ENCODE peak calls at places on chromosome 7, in ten cellular contexts. One of them, this sample, is unnamed.

GRCh38 chr7:142478479-142479220 is 220.8 kb upstream of the PRSS58 start:
- DNase-seq in cardiac fibroblast: peak
- DNase-seq in OCI-M1: peak
- DNase-seq in stimulated activated naive CD4-positive, alpha-beta T cell: no peak
- DNase-seq in ureter: no peak
- DNase-seq in NCI-H2029: no peak
- DNase-seq in activated CD8-positive, alpha-beta memory T cell treated with anti-CD3 and anti-CD28 coated beads, Interleukin-2, amount 10 ng/mL, durations not matched to agents 7 days and 5 days: peak
- DNase-seq in stimulated activated CD4-positive, alpha-beta T cell treated with anti-CD3 and anti-CD28 coated beads, Interleukin-12 subunit alpha, Interleukin-12 subunit beta, amount 100 ng/mL, for 48 hours: no peak
- DNase-seq in T1000: no peak
- DNase-seq in non-pigmented ciliary epithelial cell: no peak
- DNase-seq in this sample: no peak

GRCh38 chr7:41148521-41148951 is 554.4 kb downstream of the INHBA start:
- DNase-seq in NCI-H2029: peak
- DNase-seq in cardiac fibroblast: peak
- DNase-seq in activated CD8-positive, alpha-beta memory T cell treated with anti-CD3 and anti-CD28 coated beads, Interleukin-2, amount 10 ng/mL, durations not matched to agents 7 days and 5 days: no peak
- DNase-seq in stimulated activated CD4-positive, alpha-beta T cell treated with anti-CD3 and anti-CD28 coated beads, Interleukin-12 subunit alpha, Interleukin-12 subunit beta, amount 100 ng/mL, for 48 hours: no peak
- DNase-seq in OCI-M1: no peak
- DNase-seq in non-pigmented ciliary epithelial cell: peak
- DNase-seq in ureter: no peak
- DNase-seq in stimulated activated naive CD4-positive, alpha-beta T cell: no peak
- DNase-seq in T1000: no peak
- DNase-seq in this sample: no peak

GRCh38 chr7:44046321-44047061 is 2.0 kb downstream of the DBNL start:
- DNase-seq in NCI-H2029: no peak
- DNase-seq in cardiac fibroblast: no peak
- DNase-seq in stimulated activated CD4-positive, alpha-beta T cell treated with anti-CD3 and anti-CD28 coated beads, Interleukin-12 subunit alpha, Interleukin-12 subunit beta, amount 100 ng/mL, for 48 hours: no peak
- DNase-seq in stimulated activated naive CD4-positive, alpha-beta T cell: no peak
- DNase-seq in T1000: no peak
- DNase-seq in activated CD8-positive, alpha-beta memory T cell treated with anti-CD3 and anti-CD28 coated beads, Interleukin-2, amount 10 ng/mL, durations not matched to agents 7 days and 5 days: peak
- DNase-seq in OCI-M1: no peak
- DNase-seq in non-pigmented ciliary epithelial cell: no peak
- DNase-seq in ureter: peak
- DNase-seq in this sample: no peak

GRCh38 chr7:71220210-71220695 is 88.3 kb downstream of the GALNT17 start:
- DNase-seq in cardiac fibroblast: no peak
- DNase-seq in OCI-M1: no peak
- DNase-seq in stimulated activated CD4-positive, alpha-beta T cell treated with anti-CD3 and anti-CD28 coated beads, Interleukin-12 subunit alpha, Interleukin-12 subunit beta, amount 100 ng/mL, for 48 hours: no peak
- DNase-seq in NCI-H2029: no peak
- DNase-seq in ureter: no peak
- DNase-seq in activated CD8-positive, alpha-beta memory T cell treated with anti-CD3 and anti-CD28 coated beads, Interleukin-2, amount 10 ng/mL, durations not matched to agents 7 days and 5 days: no peak
- DNase-seq in non-pigmented ciliary epithelial cell: no peak
- DNase-seq in stimulated activated naive CD4-positive, alpha-beta T cell: no peak
- DNase-seq in T1000: no peak
- DNase-seq in this sample: no peak

GRCh38 chr7:142868188-142868811 is 13.4 kb downstream of the EPHB6 start:
- DNase-seq in stimulated activated CD4-positive, alpha-beta T cell treated with anti-CD3 and anti-CD28 coated beads, Interleukin-12 subunit alpha, Interleukin-12 subunit beta, amount 100 ng/mL, for 48 hours: no peak
- DNase-seq in activated CD8-positive, alpha-beta memory T cell treated with anti-CD3 and anti-CD28 coated beads, Interleukin-2, amount 10 ng/mL, durations not matched to agents 7 days and 5 days: peak
- DNase-seq in stimulated activated naive CD4-positive, alpha-beta T cell: no peak
- DNase-seq in OCI-M1: no peak
- DNase-seq in non-pigmented ciliary epithelial cell: no peak
- DNase-seq in NCI-H2029: no peak
- DNase-seq in cardiac fibroblast: no peak
- DNase-seq in T1000: no peak
- DNase-seq in ureter: peak
- DNase-seq in this sample: no peak

GRCh38 chr7:2195403-2196246 is 37.1 kb downstream of the MAD1L1 start:
- DNase-seq in cardiac fibroblast: no peak
- DNase-seq in T1000: no peak
- DNase-seq in stimulated activated naive CD4-positive, alpha-beta T cell: no peak
- DNase-seq in ureter: no peak
- DNase-seq in OCI-M1: no peak
- DNase-seq in stimulated activated CD4-positive, alpha-beta T cell treated with anti-CD3 and anti-CD28 coated beads, Interleukin-12 subunit alpha, Interleukin-12 subunit beta, amount 100 ng/mL, for 48 hours: no peak
- DNase-seq in NCI-H2029: peak
- DNase-seq in activated CD8-positive, alpha-beta memory T cell treated with anti-CD3 and anti-CD28 coated beads, Interleukin-2, amount 10 ng/mL, durations not matched to agents 7 days and 5 days: no peak
- DNase-seq in non-pigmented ciliary epithelial cell: no peak
- DNase-seq in this sample: no peak

GRCh38 chr7:110591341-110591740 is 499.6 kb upstream of the LRRN3 start:
- DNase-seq in cardiac fibroblast: no peak
- DNase-seq in T1000: no peak
- DNase-seq in stimulated activated naive CD4-positive, alpha-beta T cell: no peak
- DNase-seq in activated CD8-positive, alpha-beta memory T cell treated with anti-CD3 and anti-CD28 coated beads, Interleukin-2, amount 10 ng/mL, durations not matched to agents 7 days and 5 days: no peak
- DNase-seq in stimulated activated CD4-positive, alpha-beta T cell treated with anti-CD3 and anti-CD28 coated beads, Interleukin-12 subunit alpha, Interleukin-12 subunit beta, amount 100 ng/mL, for 48 hours: no peak
- DNase-seq in non-pigmented ciliary epithelial cell: peak
- DNase-seq in NCI-H2029: no peak
- DNase-seq in ureter: no peak
- DNase-seq in OCI-M1: no peak
- DNase-seq in this sample: no peak

GRCh38 chr7:94173436-94173835 is 169.3 kb upstream of the BET1 start:
- DNase-seq in stimulated activated CD4-positive, alpha-beta T cell treated with anti-CD3 and anti-CD28 coated beads, Interleukin-12 subunit alpha, Interleukin-12 subunit beta, amount 100 ng/mL, for 48 hours: no peak
- DNase-seq in T1000: no peak
- DNase-seq in stimulated activated naive CD4-positive, alpha-beta T cell: no peak
- DNase-seq in activated CD8-positive, alpha-beta memory T cell treated with anti-CD3 and anti-CD28 coated beads, Interleukin-2, amount 10 ng/mL, durations not matched to agents 7 days and 5 days: no peak
- DNase-seq in non-pigmented ciliary epithelial cell: no peak
- DNase-seq in ureter: no peak
- DNase-seq in OCI-M1: no peak
- DNase-seq in cardiac fibroblast: no peak
- DNase-seq in NCI-H2029: no peak
- DNase-seq in this sample: no peak

GRCh38 chr7:42843209-42843800 is 68.6 kb downstream of the C7orf25 start:
- DNase-seq in non-pigmented ciliary epithelial cell: peak
- DNase-seq in stimulated activated CD4-positive, alpha-beta T cell treated with anti-CD3 and anti-CD28 coated beads, Interleukin-12 subunit alpha, Interleukin-12 subunit beta, amount 100 ng/mL, for 48 hours: no peak
- DNase-seq in stimulated activated naive CD4-positive, alpha-beta T cell: no peak
- DNase-seq in OCI-M1: peak
- DNase-seq in T1000: no peak
- DNase-seq in ureter: no peak
- DNase-seq in cardiac fibroblast: peak
- DNase-seq in activated CD8-positive, alpha-beta memory T cell treated with anti-CD3 and anti-CD28 coated beads, Interleukin-2, amount 10 ng/mL, durations not matched to agents 7 days and 5 days: no peak
- DNase-seq in NCI-H2029: no peak
- DNase-seq in this sample: peak

GRCh38 chr7:98209166-98209920 is 1.9 kb upstream of the BHLHA15 start:
- DNase-seq in OCI-M1: no peak
- DNase-seq in NCI-H2029: no peak
- DNase-seq in non-pigmented ciliary epithelial cell: no peak
- DNase-seq in stimulated activated naive CD4-positive, alpha-beta T cell: no peak
- DNase-seq in cardiac fibroblast: no peak
- DNase-seq in T1000: no peak
- DNase-seq in stimulated activated CD4-positive, alpha-beta T cell treated with anti-CD3 and anti-CD28 coated beads, Interleukin-12 subunit alpha, Interleukin-12 subunit beta, amount 100 ng/mL, for 48 hours: no peak
- DNase-seq in ureter: peak
- DNase-seq in activated CD8-positive, alpha-beta memory T cell treated with anti-CD3 and anti-CD28 coated beads, Interleukin-2, amount 10 ng/mL, durations not matched to agents 7 days and 5 days: no peak
- DNase-seq in this sample: no peak

GRCh38 chr7:148587076-148587475 is 3.5 kb upstream of the C7orf33 start:
- DNase-seq in ureter: no peak
- DNase-seq in NCI-H2029: no peak
- DNase-seq in stimulated activated naive CD4-positive, alpha-beta T cell: no peak
- DNase-seq in OCI-M1: no peak
- DNase-seq in activated CD8-positive, alpha-beta memory T cell treated with anti-CD3 and anti-CD28 coated beads, Interleukin-2, amount 10 ng/mL, durations not matched to agents 7 days and 5 days: no peak
- DNase-seq in cardiac fibroblast: no peak
- DNase-seq in stimulated activated CD4-positive, alpha-beta T cell treated with anti-CD3 and anti-CD28 coated beads, Interleukin-12 subunit alpha, Interleukin-12 subunit beta, amount 100 ng/mL, for 48 hours: no peak
- DNase-seq in non-pigmented ciliary epithelial cell: no peak
- DNase-seq in T1000: no peak
- DNase-seq in this sample: no peak

GRCh38 chr7:132102942-132103341 is 473.3 kb downstream of the PLXNA4 start:
- DNase-seq in non-pigmented ciliary epithelial cell: no peak
- DNase-seq in stimulated activated CD4-positive, alpha-beta T cell treated with anti-CD3 and anti-CD28 coated beads, Interleukin-12 subunit alpha, Interleukin-12 subunit beta, amount 100 ng/mL, for 48 hours: no peak
- DNase-seq in T1000: no peak
- DNase-seq in cardiac fibroblast: no peak
- DNase-seq in activated CD8-positive, alpha-beta memory T cell treated with anti-CD3 and anti-CD28 coated beads, Interleukin-2, amount 10 ng/mL, durations not matched to agents 7 days and 5 days: no peak
- DNase-seq in OCI-M1: no peak
- DNase-seq in NCI-H2029: no peak
- DNase-seq in stimulated activated naive CD4-positive, alpha-beta T cell: no peak
- DNase-seq in ureter: no peak
- DNase-seq in this sample: no peak

GRCh38 chr7:53768191-53768590 is 732.8 kb downstream of the POM121L12 start:
- DNase-seq in NCI-H2029: no peak
- DNase-seq in stimulated activated naive CD4-positive, alpha-beta T cell: no peak
- DNase-seq in non-pigmented ciliary epithelial cell: no peak
- DNase-seq in cardiac fibroblast: no peak
- DNase-seq in OCI-M1: no peak
- DNase-seq in stimulated activated CD4-positive, alpha-beta T cell treated with anti-CD3 and anti-CD28 coated beads, Interleukin-12 subunit alpha, Interleukin-12 subunit beta, amount 100 ng/mL, for 48 hours: no peak
- DNase-seq in T1000: no peak
- DNase-seq in activated CD8-positive, alpha-beta memory T cell treated with anti-CD3 and anti-CD28 coated beads, Interleukin-2, amount 10 ng/mL, durations not matched to agents 7 days and 5 days: no peak
- DNase-seq in ureter: no peak
- DNase-seq in this sample: no peak

GRCh38 chr7:68244411-68244810 is 1247.8 kb downstream of the TYW1 start:
- DNase-seq in cardiac fibroblast: no peak
- DNase-seq in OCI-M1: no peak
- DNase-seq in NCI-H2029: no peak
- DNase-seq in ureter: no peak
- DNase-seq in stimulated activated CD4-positive, alpha-beta T cell treated with anti-CD3 and anti-CD28 coated beads, Interleukin-12 subunit alpha, Interleukin-12 subunit beta, amount 100 ng/mL, for 48 hours: no peak
- DNase-seq in stimulated activated naive CD4-positive, alpha-beta T cell: no peak
- DNase-seq in T1000: no peak
- DNase-seq in non-pigmented ciliary epithelial cell: no peak
- DNase-seq in activated CD8-positive, alpha-beta memory T cell treated with anti-CD3 and anti-CD28 coated beads, Interleukin-2, amount 10 ng/mL, durations not matched to agents 7 days and 5 days: no peak
- DNase-seq in this sample: no peak

GRCh38 chr7:158887594-158887993 is 31.2 kb downstream of the DYNC2I1 start:
- DNase-seq in non-pigmented ciliary epithelial cell: no peak
- DNase-seq in stimulated activated CD4-positive, alpha-beta T cell treated with anti-CD3 and anti-CD28 coated beads, Interleukin-12 subunit alpha, Interleukin-12 subunit beta, amount 100 ng/mL, for 48 hours: no peak
- DNase-seq in activated CD8-positive, alpha-beta memory T cell treated with anti-CD3 and anti-CD28 coated beads, Interleukin-2, amount 10 ng/mL, durations not matched to agents 7 days and 5 days: no peak
- DNase-seq in ureter: no peak
- DNase-seq in T1000: no peak
- DNase-seq in OCI-M1: no peak
- DNase-seq in stimulated activated naive CD4-positive, alpha-beta T cell: no peak
- DNase-seq in cardiac fibroblast: no peak
- DNase-seq in NCI-H2029: no peak
- DNase-seq in this sample: no peak

GRCh38 chr7:71254751-71255150 is 122.8 kb downstream of the GALNT17 start:
- DNase-seq in stimulated activated naive CD4-positive, alpha-beta T cell: no peak
- DNase-seq in ureter: no peak
- DNase-seq in non-pigmented ciliary epithelial cell: no peak
- DNase-seq in NCI-H2029: no peak
- DNase-seq in OCI-M1: no peak
- DNase-seq in cardiac fibroblast: no peak
- DNase-seq in T1000: no peak
- DNase-seq in stimulated activated CD4-positive, alpha-beta T cell treated with anti-CD3 and anti-CD28 coated beads, Interleukin-12 subunit alpha, Interleukin-12 subunit beta, amount 100 ng/mL, for 48 hours: no peak
- DNase-seq in activated CD8-positive, alpha-beta memory T cell treated with anti-CD3 and anti-CD28 coated beads, Interleukin-2, amount 10 ng/mL, durations not matched to agents 7 days and 5 days: no peak
- DNase-seq in this sample: no peak

GRCh38 chr7:35257251-35258124 is 3.6 kb upstream of the TBX20 start:
- DNase-seq in stimulated activated CD4-positive, alpha-beta T cell treated with anti-CD3 and anti-CD28 coated beads, Interleukin-12 subunit alpha, Interleukin-12 subunit beta, amount 100 ng/mL, for 48 hours: no peak
- DNase-seq in activated CD8-positive, alpha-beta memory T cell treated with anti-CD3 and anti-CD28 coated beads, Interleukin-2, amount 10 ng/mL, durations not matched to agents 7 days and 5 days: no peak
- DNase-seq in OCI-M1: no peak
- DNase-seq in non-pigmented ciliary epithelial cell: no peak
- DNase-seq in ureter: no peak
- DNase-seq in cardiac fibroblast: peak
- DNase-seq in T1000: no peak
- DNase-seq in NCI-H2029: no peak
- DNase-seq in stimulated activated naive CD4-positive, alpha-beta T cell: no peak
- DNase-seq in this sample: no peak

GRCh38 chr7:100191775-100192174 is 14.1 kb downstream of the STAG3 start:
- DNase-seq in ureter: no peak
- DNase-seq in OCI-M1: peak
- DNase-seq in stimulated activated naive CD4-positive, alpha-beta T cell: peak
- DNase-seq in non-pigmented ciliary epithelial cell: peak
- DNase-seq in stimulated activated CD4-positive, alpha-beta T cell treated with anti-CD3 and anti-CD28 coated beads, Interleukin-12 subunit alpha, Interleukin-12 subunit beta, amount 100 ng/mL, for 48 hours: no peak
- DNase-seq in NCI-H2029: no peak
- DNase-seq in cardiac fibroblast: peak
- DNase-seq in activated CD8-positive, alpha-beta memory T cell treated with anti-CD3 and anti-CD28 coated beads, Interleukin-2, amount 10 ng/mL, durations not matched to agents 7 days and 5 days: no peak
- DNase-seq in T1000: no peak
- DNase-seq in this sample: no peak

GRCh38 chr7:130903358-130903974 is 169.5 kb upstream of the KLF14 start:
- DNase-seq in cardiac fibroblast: peak
- DNase-seq in OCI-M1: no peak
- DNase-seq in stimulated activated naive CD4-positive, alpha-beta T cell: no peak
- DNase-seq in NCI-H2029: no peak
- DNase-seq in activated CD8-positive, alpha-beta memory T cell treated with anti-CD3 and anti-CD28 coated beads, Interleukin-2, amount 10 ng/mL, durations not matched to agents 7 days and 5 days: no peak
- DNase-seq in stimulated activated CD4-positive, alpha-beta T cell treated with anti-CD3 and anti-CD28 coated beads, Interleukin-12 subunit alpha, Interleukin-12 subunit beta, amount 100 ng/mL, for 48 hours: no peak
- DNase-seq in T1000: no peak
- DNase-seq in ureter: no peak
- DNase-seq in non-pigmented ciliary epithelial cell: peak
- DNase-seq in this sample: no peak

This sample was measured in NCI-H2107.